ENCODE peak calls at places on chromosomes 13 and 19, in five cellular contexts. Q, G, Y, K and D are unnamed samples.

GRCh38 chr13:101945435-101945834 is 456.4 kb downstream of the FGF14 start:
- DNase-seq in Q (no peak), G (no peak), Y (no peak), K (peak), D (no peak)

GRCh38 chr13:49587311-49587847 is 2.0 kb upstream of the RCBTB1 start:
- DNase-seq in Q (no peak), G (no peak), Y (no peak), K (peak), D (no peak)

GRCh38 chr19:3392480-3392879 is 26.1 kb downstream of the NFIC start:
- DNase-seq in Q (no peak), G (no peak), Y (no peak), K (no peak), D (no peak)

GRCh38 chr19:37594982-37595382 is 306 bp downstream of the ZNF540 start:
- DNase-seq in Q (peak), G (no peak), Y (peak), K (peak), D (no peak)

GRCh38 chr13:80706164-80706471 is 365.2 kb upstream of the SPRY2 start:
- DNase-seq in Q (no peak), G (no peak), Y (no peak), K (no peak), D (no peak)

GRCh38 chr19:44891016-44891882 is at the start of gene TOMM40:
- DNase-seq in Q (peak), G (no peak), Y (peak), K (no peak), D (no peak)

GRCh38 chr13:35881360-35881759 is 249.8 kb downstream of the DCLK1 start:
- DNase-seq in Q (no peak), G (no peak), Y (no peak), K (no peak), D (peak)

GRCh38 chr19:37885392-37885791 is 21.0 kb downstream of the WDR87 start:
- DNase-seq in Q (no peak), G (no peak), Y (no peak), K (no peak), D (no peak)

GRCh38 chr13:110010433-110011135 is 224.2 kb upstream of the IRS2 start:
- DNase-seq in Q (no peak), G (no peak), Y (no peak), K (no peak), D (no peak)